ENCODE peak calls at places on chromosomes 1 and 21, in nine cellular contexts. H is sigmoid colon; P is body of pancreas; D is head of caudate nucleus; B is stimulated activated CD4-positive, alpha-beta T cell treated with anti-CD3 and anti-CD28 coated beads, Interleukin-4, amount 100 ng/mL, for 24 hours; N is fibroblast of mammary gland; M is NCI-H774; W is stromal cell of bone marrow; Q is NAMALWA. Y is an unnamed sample.

GRCh38 chr1:68104155-68104554 is 53.7 kb upstream of the DIRAS3 start:
- DNase-seq in H (no peak), P (no peak), D (no peak), B (no peak), N (peak; percentile 79), M (no peak), W (peak; percentile 54), Q (no peak), Y (peak; percentile 80)

GRCh38 chr1:7117265-7117598 is 332.0 kb downstream of the CAMTA1 start:
- DNase-seq in H (no peak), P (no peak), D (no peak), B (no peak), N (no peak), M (no peak), W (no peak), Q (no peak), Y (no peak)

GRCh38 chr1:56376188-56376984 is 203.0 kb downstream of the PLPP3 start:
- DNase-seq in H (peak; percentile 83), P (no peak), D (peak; percentile 7), B (no peak), N (peak; percentile 60), M (no peak), W (peak; percentile 47), Q (no peak), Y (peak; percentile 77)

GRCh38 chr1:208951908-208952307 is 631.6 kb upstream of the CAMK1G start:
- DNase-seq in H (no peak), P (no peak), D (no peak), B (no peak), N (no peak), M (no peak), W (no peak), Q (no peak), Y (peak; percentile 23)

GRCh38 chr1:204130178-204130577 is 21.7 kb downstream of the ETNK2 start:
- DNase-seq in H (no peak), P (peak; percentile 98), D (no peak), B (no peak), N (no peak), M (peak; percentile 81), W (no peak), Q (peak; percentile 46), Y (no peak)

GRCh38 chr1:219459321-219460105 is 153.4 kb downstream of the ZC3H11B start:
- DNase-seq in H (no peak), P (no peak), D (no peak), B (no peak), N (peak; percentile 85), M (no peak), W (peak; percentile 71), Q (no peak), Y (peak; percentile 57)

GRCh38 chr1:57058652-57059501 is 93.1 kb upstream of the C8B start:
- DNase-seq in H (no peak), P (no peak), D (no peak), B (no peak), N (no peak), M (no peak), W (no peak), Q (no peak), Y (no peak)

GRCh38 chr1:194227157-194227556 is 1040.7 kb upstream of the B3GALT2 start:
- DNase-seq in H (no peak), P (no peak), D (no peak), B (no peak), N (no peak), M (no peak), W (no peak), Q (no peak), Y (no peak)

GRCh38 chr1:156747737-156748669 is 3.5 kb downstream of the HDGF start:
- DNase-seq in H (no peak), P (no peak), D (no peak), B (no peak), N (peak; percentile 43), M (no peak), W (no peak), Q (no peak), Y (no peak)

GRCh38 chr1:181117648-181118449 is 29.3 kb downstream of the IER5 start:
- DNase-seq in H (no peak), P (no peak), D (no peak), B (no peak), N (peak; percentile 51), M (peak; percentile 35), W (no peak), Q (no peak), Y (no peak)

GRCh38 chr1:163346326-163346870 is 24.6 kb downstream of the NUF2 start:
- DNase-seq in H (no peak), P (no peak), D (no peak), B (no peak), N (peak; percentile 49), M (no peak), W (no peak), Q (no peak), Y (no peak)

GRCh38 chr1:5944848-5945167 is 47.4 kb downstream of the NPHP4 start:
- DNase-seq in H (no peak), P (no peak), D (no peak), B (no peak), N (no peak), M (no peak), W (no peak), Q (no peak), Y (no peak)

GRCh38 chr1:39613250-39613649 is 26.2 kb downstream of the HEYL start:
- DNase-seq in H (no peak), P (no peak), D (no peak), B (no peak), N (no peak), M (no peak), W (no peak), Q (no peak), Y (peak; percentile 24)

GRCh38 chr1:65694126-65694525 is 98.6 kb upstream of the PDE4B start:
- DNase-seq in H (no peak), P (no peak), D (no peak), B (no peak), N (no peak), M (no peak), W (no peak), Q (no peak), Y (no peak)

GRCh38 chr1:91506071-91506470 is 5.4 kb downstream of the CDC7 start:
- DNase-seq in H (no peak), P (no peak), D (no peak), B (no peak), N (no peak), M (no peak), W (no peak), Q (no peak), Y (no peak)

GRCh38 chr1:58785424-58786058 is 1.7 kb upstream of the JUN start:
- DNase-seq in H (peak; percentile 87), P (peak; percentile 89), D (peak; percentile 9), B (peak; percentile 28), N (peak; percentile 38), M (peak; percentile 82), W (no peak), Q (peak; percentile 66), Y (peak; percentile 55)

GRCh38 chr1:117970251-117970650 is 40.7 kb downstream of the WDR3 start:
- DNase-seq in H (no peak), P (no peak), D (no peak), B (no peak), N (no peak), M (no peak), W (no peak), Q (no peak), Y (no peak)

GRCh38 chr1:25821630-25822091 is 1.9 kb downstream of the MTFR1L start:
- DNase-seq in H (no peak), P (peak; percentile 75), D (no peak), B (no peak), N (peak; percentile 84), M (no peak), W (no peak), Q (no peak), Y (peak; percentile 62)

GRCh38 chr1:226061793-226062557 is 541 bp upstream of the H3-3A start:
- DNase-seq in H (peak; percentile 92), P (peak; percentile 89), D (peak; percentile 81), B (peak; percentile 47), N (peak; percentile 68), M (peak; percentile 92), W (no peak), Q (peak; percentile 62), Y (peak; percentile 66)

GRCh38 chr1:118223426-118223825 is 38.4 kb upstream of the SPAG17 start:
- DNase-seq in H (no peak), P (peak; percentile 8), D (no peak), B (no peak), N (peak; percentile 32), M (no peak), W (no peak), Q (peak; percentile 44), Y (peak; percentile 3)

GRCh38 chr21:43367296-43367695 is 59.6 kb downstream of the SIK1 start:
- DNase-seq in H (no peak), P (no peak), D (peak; percentile 47), B (no peak), N (no peak), M (no peak), W (no peak), Q (no peak), Y (no peak)

GRCh38 chr1:62082456-62083363 is 111.9 kb upstream of the L1TD1 start:
- DNase-seq in H (no peak), P (peak; percentile 20), D (peak; percentile 58), B (peak; percentile 36), N (peak; percentile 49), M (no peak), W (peak; percentile 19), Q (peak; percentile 65), Y (peak; percentile 60)

GRCh38 chr21:45224189-45224938 is 63.3 kb downstream of the POFUT2 start:
- DNase-seq in H (no peak), P (no peak), D (no peak), B (peak; percentile 46), N (no peak), M (no peak), W (no peak), Q (no peak), Y (peak; percentile 9)

GRCh38 chr1:199243423-199244061 is 604.7 kb downstream of the PTPRC start:
- DNase-seq in H (no peak), P (peak; percentile 36), D (peak; percentile 77), B (peak; percentile 78), N (peak; percentile 44), M (no peak), W (peak; percentile 6), Q (peak; percentile 82), Y (peak; percentile 32)

GRCh38 chr1:206049293-206049692 is 3.7 kb upstream of the RHEX start:
- DNase-seq in H (no peak), P (no peak), D (no peak), B (no peak), N (no peak), M (no peak), W (no peak), Q (peak; percentile 34), Y (no peak)

GRCh38 chr1:246005067-246005466 is 502.0 kb downstream of the SMYD3 start:
- DNase-seq in H (no peak), P (no peak), D (no peak), B (no peak), N (peak; percentile 97), M (no peak), W (peak; percentile 91), Q (no peak), Y (peak; percentile 98)

GRCh38 chr1:219805191-219805590 is 123.2 kb downstream of the SLC30A10 start:
- DNase-seq in H (no peak), P (no peak), D (no peak), B (no peak), N (no peak), M (no peak), W (no peak), Q (no peak), Y (peak; percentile 30)

GRCh38 chr1:114353233-114353632 is 157.8 kb downstream of the TRIM33 start:
- DNase-seq in H (peak; percentile 89), P (peak; percentile 65), D (no peak), B (no peak), N (peak; percentile 73), M (peak; percentile 8), W (peak; percentile 44), Q (no peak), Y (peak; percentile 70)

GRCh38 chr1:31064685-31065309 is 720 bp downstream of the PUM1 start:
- DNase-seq in H (no peak), P (peak; percentile 23), D (peak; percentile 52), B (no peak), N (peak; percentile 21), M (peak; percentile 63), W (peak; percentile 11), Q (peak; percentile 67), Y (no peak)

GRCh38 chr1:44786841-44787426 is 1.0 kb downstream of the BEST4 start:
- DNase-seq in H (no peak), P (no peak), D (no peak), B (no peak), N (no peak), M (no peak), W (no peak), Q (no peak), Y (no peak)

GRCh38 chr1:191176131-191176530 is 698.5 kb upstream of the BRINP3 start:
- DNase-seq in H (no peak), P (no peak), D (no peak), B (no peak), N (no peak), M (no peak), W (no peak), Q (no peak), Y (no peak)